ENCODE peak calls at places on chromosomes 6 and 20, in ten cellular contexts. V, J, N, G, A, Z, R, P, H and X are unnamed samples. For H3K4me1, the result is how much of the 10 kb centered on the place peaks cover.

GRCh38 chr6:20705741-20706140 is 171.5 kb downstream of the CDKAL1 start:
- DNase-seq in V (no peak), J (no peak), N (no peak), G (no peak), A (no peak), Z (no peak), R (no peak), P (no peak), H (no peak), X (no peak)

GRCh38 chr6:157755032-157755751 is 67.9 kb upstream of the SNX9 start:
- DNase-seq in V (no peak), J (no peak), N (no peak), G (no peak), A (no peak), Z (no peak), R (no peak), P (no peak), H (no peak), X (no peak)

GRCh38 chr6:85670573-85670972 is 27.9 kb upstream of the SYNCRIP start:
- DNase-seq in V (no peak), J (no peak), N (no peak), G (no peak), A (no peak), Z (no peak), R (no peak), P (no peak), H (no peak), X (no peak)

GRCh38 chr6:166673309-166673708 is 46.3 kb upstream of the RPS6KA2 start:
- DNase-seq in V (peak), J (no peak), N (no peak), G (no peak), A (no peak), Z (no peak), R (no peak), P (no peak), H (no peak), X (no peak)

GRCh38 chr6:50637267-50637666 is 76.1 kb upstream of the TFAP2D start:
- DNase-seq in V (no peak), J (no peak), N (no peak), G (no peak), A (no peak), Z (no peak), R (no peak), P (no peak), H (no peak), X (no peak)

GRCh38 chr6:92428443-92428842 is 990.9 kb downstream of the EPHA7 start:
- DNase-seq in V (no peak), J (no peak), N (no peak), G (no peak), A (no peak), Z (no peak), R (no peak), P (no peak), H (no peak), X (no peak)

GRCh38 chr6:43389713-43390265 is 20.3 kb upstream of the ZNF318 start:
- DNase-seq in V (no peak), J (no peak), N (no peak), G (no peak), A (no peak), Z (no peak), R (no peak), P (no peak), H (no peak), X (no peak)

GRCh38 chr20:47785900-47786762 is 850 bp upstream of the SULF2 start:
- DNase-seq in V (no peak), J (peak), N (peak), G (peak), A (peak), Z (no peak), R (peak), P (no peak), H (peak), X (peak)

GRCh38 chr20:37994512-37994911 is 38.7 kb downstream of the TTI1 start:
- DNase-seq in V (no peak), J (peak), N (no peak), G (no peak), A (no peak), Z (no peak), R (no peak), P (no peak), H (no peak), X (no peak)

GRCh38 chr20:45449528-45449927 is 20.0 kb upstream of the WFDC2 start:
- DNase-seq in V (no peak), J (no peak), N (peak), G (peak), A (no peak), Z (no peak), R (no peak), P (no peak), H (no peak), X (no peak)

GRCh38 chr6:84766118-84766683 is 1.8 kb upstream of the TBX18 start:
- DNase-seq in V (no peak), J (no peak), N (no peak), G (no peak), A (no peak), Z (no peak), R (no peak), P (no peak), H (no peak), X (no peak)

GRCh38 chr6:123526128-123526527 is 110.6 kb downstream of the TRDN start:
- DNase-seq in V (no peak), J (no peak), N (no peak), G (no peak), A (no peak), Z (no peak), R (no peak), P (no peak), H (no peak), X (no peak)

GRCh38 chr6:170369439-170369838 is 62.9 kb downstream of the FAM120B start:
- DNase-seq in V (no peak), J (no peak), N (peak), G (no peak), A (no peak), Z (no peak), R (no peak), P (no peak), H (no peak), X (no peak)

GRCh38 chr6:53437557-53438202 is 88.9 kb upstream of the ELOVL5 start:
- DNase-seq in V (no peak), J (peak), N (no peak), G (no peak), A (no peak), Z (peak), R (no peak), P (no peak), H (no peak), X (no peak)

GRCh38 chr20:8291873-8292272 is 159.8 kb downstream of the PLCB1 start:
- DNase-seq in V (no peak), J (no peak), N (no peak), G (no peak), A (no peak), Z (no peak), R (no peak), P (no peak), H (no peak), X (no peak)

GRCh38 chr20:5078399-5078958 is 41.3 kb downstream of the PCNA start:
- DNase-seq in V (no peak), J (peak), N (peak), G (peak), A (peak), Z (peak), R (no peak), P (no peak), H (peak), X (no peak)

GRCh38 chr6:14068133-14068532 is 49.4 kb upstream of the CD83 start:
- DNase-seq in V (no peak), J (no peak), N (no peak), G (no peak), A (no peak), Z (no peak), R (no peak), P (no peak), H (no peak), X (no peak)

GRCh38 chr20:58803533-58803932 is 47.2 kb downstream of the GNAS-AS1 start:
- DNase-seq in V (no peak), J (no peak), N (no peak), G (no peak), A (no peak), Z (no peak), R (no peak), P (no peak), H (no peak), X (no peak)

GRCh38 chr20:4856022-4856755 is 134.5 kb downstream of the PRND start:
- DNase-seq in V (no peak), J (no peak), N (no peak), G (peak), A (no peak), Z (no peak), R (no peak), P (no peak), H (no peak), X (no peak)

GRCh38 chr20:21027569-21027968 is 78.6 kb downstream of the LINC00237 start:
- DNase-seq in V (no peak), J (peak), N (no peak), G (no peak), A (no peak), Z (no peak), R (no peak), P (peak), H (no peak), X (no peak)

GRCh38 chr6:82246802-82247633 is 526 bp downstream of the IBTK start:
- DNase-seq in V (peak), J (peak), N (peak), G (peak), A (peak), Z (no peak), R (no peak), P (no peak), H (peak), X (peak)

GRCh38 chr6:107493158-107494057 is 3.5 kb downstream of the SOBP start:
- DNase-seq in V (no peak), J (no peak), N (no peak), G (no peak), A (peak), Z (no peak), R (no peak), P (no peak), H (no peak), X (no peak)

GRCh38 chr6:72724545-72724944 is 102.7 kb downstream of the KCNQ5 start:
- DNase-seq in V (no peak), J (no peak), N (no peak), G (no peak), A (no peak), Z (peak), R (no peak), P (no peak), H (no peak), X (no peak)

GRCh38 chr6:116267879-116268588 is 11.7 kb downstream of the TSPYL1 start:
- DNase-seq in V (no peak), J (no peak), N (no peak), G (no peak), A (no peak), Z (no peak), R (no peak), P (no peak), H (no peak), X (no peak)

GRCh38 chr20:39029324-39029820 is 67.2 kb downstream of the DHX35 start:
- DNase-seq in V (no peak), J (no peak), N (no peak), G (no peak), A (no peak), Z (no peak), R (no peak), P (no peak), H (no peak), X (no peak)

GRCh38 chr6:26536571-26537159 is 1.5 kb upstream of the HMGN4 start:
- DNase-seq in V (no peak), J (no peak), N (peak), G (peak), A (no peak), Z (no peak), R (no peak), P (no peak), H (no peak), X (no peak)

GRCh38 chr6:6781172-6781876 is 192.8 kb downstream of the LY86 start:
- DNase-seq in V (no peak), J (peak), N (no peak), G (no peak), A (no peak), Z (no peak), R (peak), P (no peak), H (peak), X (no peak)

GRCh38 chr20:62740286-62741141 is 31.9 kb downstream of the NTSR1 start:
- DNase-seq in V (no peak), J (peak), N (peak), G (peak), A (peak), Z (peak), R (peak), P (no peak), H (peak), X (no peak)

GRCh38 chr6:134795696-134796095 is 154.2 kb downstream of the ALDH8A1 start:
- DNase-seq in V (no peak), J (no peak), N (no peak), G (no peak), A (no peak), Z (no peak), R (no peak), P (no peak), H (no peak), X (no peak)

GRCh38 chr6:45586216-45587171 is 208.8 kb upstream of the SUPT3H start:
- DNase-seq in V (no peak), J (no peak), N (no peak), G (no peak), A (no peak), Z (no peak), R (no peak), P (no peak), H (no peak), X (peak)

GRCh38 chr6:169171951-169172350 is 81.7 kb downstream of the THBS2 start:
- DNase-seq in V (no peak), J (no peak), N (no peak), G (no peak), A (no peak), Z (no peak), R (no peak), P (no peak), H (no peak), X (peak)

GRCh38 chr20:51400051-51400926 is 142.2 kb downstream of the NFATC2 start:
- DNase-seq in V (no peak), J (no peak), N (peak), G (no peak), A (peak), Z (peak), R (no peak), P (no peak), H (no peak), X (no peak)

GRCh38 chr6:74735304-74735703 is 470.5 kb downstream of the COL12A1 start:
- DNase-seq in V (no peak), J (no peak), N (no peak), G (no peak), A (no peak), Z (no peak), R (no peak), P (no peak), H (peak), X (no peak)

GRCh38 chr6:136284909-136285308 is 4.7 kb downstream of the BCLAF1 start:
- DNase-seq in V (no peak), J (no peak), N (no peak), G (no peak), A (no peak), Z (no peak), R (no peak), P (no peak), H (no peak), X (no peak)

GRCh38 chr20:47055699-47056369 is 161.2 kb downstream of the EYA2 start:
- DNase-seq in V (no peak), J (no peak), N (peak), G (no peak), A (no peak), Z (no peak), R (no peak), P (no peak), H (peak), X (no peak)

GRCh38 chr6:26312096-26312463 is 52.9 kb upstream of the BTN3A2 start:
- DNase-seq in V (no peak), J (no peak), N (no peak), G (no peak), A (no peak), Z (no peak), R (no peak), P (no peak), H (no peak), X (no peak)

GRCh38 chr20:43170771-43171170 is 18.9 kb downstream of the PTPRT start:
- DNase-seq in V (no peak), J (no peak), N (no peak), G (no peak), A (no peak), Z (no peak), R (no peak), P (no peak), H (no peak), X (no peak)

GRCh38 chr6:47116616-47117015 is 74.5 kb upstream of the ADGRF1 start:
- DNase-seq in V (no peak), J (no peak), N (peak), G (no peak), A (no peak), Z (no peak), R (no peak), P (no peak), H (no peak), X (no peak)

GRCh38 chr6:53718597-53719460 is 53.3 kb upstream of the KLHL31 start:
- DNase-seq in V (no peak), J (peak), N (peak), G (no peak), A (peak), Z (peak), R (no peak), P (no peak), H (peak), X (no peak)

DNA sequence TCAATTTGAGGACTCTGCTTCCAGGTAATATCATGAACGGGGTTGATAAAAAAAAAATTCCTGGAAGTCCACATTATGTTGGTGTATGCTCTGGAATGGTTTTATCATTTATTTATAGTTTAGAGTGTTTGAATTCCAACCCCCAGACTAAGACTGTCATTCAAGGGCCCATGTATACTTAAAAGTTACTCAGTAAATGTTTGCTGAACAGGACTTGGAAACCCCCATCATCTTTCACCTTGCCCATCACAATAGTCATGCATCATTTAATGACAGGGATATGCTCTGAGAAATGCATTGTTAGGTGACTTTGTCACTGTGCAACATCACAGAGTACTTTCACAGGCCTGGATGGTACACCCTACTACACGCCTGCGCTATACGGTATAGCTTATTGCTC is 104.8 kb downstream of the ATXN1 start:
- DNase-seq in V (no peak), J (no peak), N (no peak), G (no peak), A (no peak), Z (no peak), R (no peak), P (no peak), H (no peak), X (no peak)
- TF ChIP-seq EP300 in V (no peak), J (no peak), N (no peak), G (no peak), A (no peak), Z (no peak), R (no peak), P (no peak), H (no peak), X (no peak)

DNA sequence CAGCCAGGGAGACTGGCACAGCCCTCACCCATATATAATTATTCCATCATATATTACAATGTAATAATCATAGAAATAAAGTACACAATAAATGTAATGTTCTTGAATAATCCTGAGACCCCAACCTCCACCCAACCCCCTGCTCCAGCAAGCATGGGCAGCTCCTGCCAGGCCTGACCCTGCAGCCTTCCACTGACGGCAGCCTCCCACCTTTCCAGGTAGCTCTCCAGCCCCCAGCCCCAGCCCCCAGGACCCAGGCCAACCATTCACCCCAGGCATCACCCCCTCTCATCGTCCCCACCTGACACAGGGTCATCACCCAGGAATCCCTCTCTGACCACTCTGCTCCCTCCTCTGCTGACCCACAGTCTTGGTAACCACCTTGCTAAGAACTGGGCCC is 14.6 kb downstream of the TFEB start:
- DNase-seq in V (no peak), J (no peak), N (no peak), G (no peak), A (no peak), Z (no peak), R (no peak), P (no peak), H (no peak), X (no peak)
- H3K4me1 ChIP-seq in V (half or more), J (under half), N (under half), G (under half), A (half or more), Z (half or more), R (under half), P (under half), H (under half), X (half or more)

DNA sequence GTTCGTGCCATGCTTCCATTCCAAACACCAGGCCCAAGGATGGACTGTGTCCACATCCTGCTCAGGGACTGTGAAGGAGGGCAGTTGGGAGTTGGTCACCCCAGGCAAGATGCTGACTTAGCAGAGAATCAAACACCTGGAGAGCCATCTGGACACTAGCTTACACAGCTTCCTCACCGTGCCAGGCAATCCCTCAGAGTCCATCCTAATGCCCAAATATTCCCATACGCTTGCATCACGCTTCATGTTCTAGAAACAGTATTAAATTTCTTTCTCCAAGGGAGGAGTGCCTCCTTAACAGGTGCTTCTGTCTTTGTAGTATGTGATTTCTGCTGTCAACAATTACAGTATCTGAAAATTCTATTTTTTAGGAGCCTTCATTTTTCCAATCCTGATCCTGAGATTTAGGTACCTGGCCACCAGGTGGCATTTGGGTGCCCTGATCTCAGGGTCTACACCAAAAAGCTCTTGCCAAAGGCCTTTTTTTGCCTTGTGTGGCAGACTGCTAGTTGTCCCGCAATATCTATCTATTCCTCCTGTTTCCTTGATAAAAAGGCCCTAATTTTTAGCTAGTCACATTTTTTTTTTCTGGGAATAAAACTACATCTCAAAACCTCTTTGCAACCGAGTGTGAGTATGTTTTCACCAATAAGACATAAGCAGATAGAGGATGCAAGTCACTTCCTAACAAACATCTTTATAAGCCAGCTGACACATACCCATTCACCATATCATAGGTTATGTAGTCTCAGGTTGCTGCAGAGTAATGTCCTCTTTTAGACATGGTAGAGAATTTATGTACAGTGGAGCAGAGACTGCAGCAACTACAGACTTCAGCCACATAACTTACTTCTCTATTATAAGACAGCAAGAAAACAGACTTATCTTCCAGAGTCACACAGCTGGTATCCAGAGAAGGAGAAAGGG is 85.0 kb downstream of the PREP start:
- DNase-seq in V (no peak), J (no peak), N (no peak), G (no peak), A (no peak), Z (no peak), R (no peak), P (no peak), H (no peak), X (peak)
- TF ChIP-seq EP300 in V (no peak), J (no peak), N (no peak), G (no peak), A (no peak), Z (no peak), R (no peak), P (no peak), H (no peak), X (no peak)

DNA sequence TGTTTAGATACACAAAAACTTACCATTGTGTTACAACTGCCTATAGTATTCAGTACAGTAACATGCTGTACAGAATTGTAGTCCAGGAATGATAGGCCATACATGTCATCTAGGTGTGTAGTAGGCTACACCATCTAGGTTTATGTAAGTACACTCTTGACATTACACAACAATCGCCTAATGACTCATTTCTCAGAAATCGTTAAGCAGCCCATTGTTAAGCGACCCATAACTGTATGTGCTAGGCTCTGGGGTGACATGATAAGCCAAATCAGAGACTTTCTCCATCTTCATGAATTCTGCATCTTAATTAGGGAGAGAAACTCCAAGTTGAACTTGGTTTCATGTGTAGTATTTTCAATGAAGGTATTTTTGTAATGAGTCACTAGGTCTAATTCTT is 17.2 kb downstream of the STK35 start:
- DNase-seq in V (no peak), J (no peak), N (no peak), G (no peak), A (no peak), Z (peak), R (no peak), P (no peak), H (no peak), X (no peak)
- H3K4me1 ChIP-seq in V (under half), J (under half), N (under half), G (under half), A (half or more), Z (under half), R (under half), P (under half), H (under half), X (half or more)

GRCh38 chr20:49620364-49621240 is 52.7 kb upstream of the PTGIS start:
- DNase-seq in V (no peak), J (no peak), N (no peak), G (no peak), A (no peak), Z (peak), R (peak), P (no peak), H (no peak), X (no peak)
- TF ChIP-seq EP300 in V (no peak), J (no peak), N (no peak), G (no peak), A (no peak), Z (peak), R (no peak), P (no peak), H (no peak), X (no peak)